ENCODE peak calls at places on chromosomes 3 and 15, in four cellular contexts. X is hepatocyte, A is caudate nucleus, T is cardiac muscle cell. N is an unnamed sample.

GRCh38 chr3:158108596-158108995 is 1.3 kb upstream of the RSRC1 start:
- DNase-seq in X (no peak), A (no peak), T (no peak), N (no peak)

GRCh38 chr3:196207159-196207832 is 3.9 kb downstream of the ZDHHC19 start:
- DNase-seq in X (no peak), A (no peak), T (no peak), N (no peak)

GRCh38 chr15:74961616-74962015 is 5.0 kb upstream of the RPP25 start:
- DNase-seq in X (no peak), A (no peak), T (no peak), N (no peak)

GRCh38 chr15:62612771-62613170 is 429.8 kb upstream of the TPM1 start:
- DNase-seq in X (no peak), A (no peak), T (no peak), N (no peak)

GRCh38 chr3:105821433-105821832 is 47.4 kb downstream of the CBLB start:
- DNase-seq in X (peak), A (no peak), T (no peak), N (no peak)

GRCh38 chr3:154421067-154421466 is 8.9 kb downstream of the GPR149 start:
- DNase-seq in X (peak), A (no peak), T (peak), N (peak)

GRCh38 chr3:9347086-9347485 is 15.8 kb upstream of the THUMPD3 start:
- DNase-seq in X (no peak), A (no peak), T (no peak), N (no peak)

GRCh38 chr15:68187559-68187958 is 17.6 kb downstream of the CALML4 start:
- DNase-seq in X (peak), A (peak), T (peak), N (no peak)

GRCh38 chr3:38085943-38086324 is 46.9 kb downstream of the DLEC1 start:
- DNase-seq in X (no peak), A (no peak), T (no peak), N (no peak)

GRCh38 chr3:129240436-129240835 is 9.0 kb upstream of the COPG1 start:
- DNase-seq in X (no peak), A (no peak), T (no peak), N (no peak)

GRCh38 chr15:41622901-41623300 is 37.3 kb upstream of the MGA start:
- DNase-seq in X (no peak), A (no peak), T (peak), N (no peak)
- H3K27ac ChIP-seq in X (no peak), A (no peak), T (no peak), N (no peak)

DNA sequence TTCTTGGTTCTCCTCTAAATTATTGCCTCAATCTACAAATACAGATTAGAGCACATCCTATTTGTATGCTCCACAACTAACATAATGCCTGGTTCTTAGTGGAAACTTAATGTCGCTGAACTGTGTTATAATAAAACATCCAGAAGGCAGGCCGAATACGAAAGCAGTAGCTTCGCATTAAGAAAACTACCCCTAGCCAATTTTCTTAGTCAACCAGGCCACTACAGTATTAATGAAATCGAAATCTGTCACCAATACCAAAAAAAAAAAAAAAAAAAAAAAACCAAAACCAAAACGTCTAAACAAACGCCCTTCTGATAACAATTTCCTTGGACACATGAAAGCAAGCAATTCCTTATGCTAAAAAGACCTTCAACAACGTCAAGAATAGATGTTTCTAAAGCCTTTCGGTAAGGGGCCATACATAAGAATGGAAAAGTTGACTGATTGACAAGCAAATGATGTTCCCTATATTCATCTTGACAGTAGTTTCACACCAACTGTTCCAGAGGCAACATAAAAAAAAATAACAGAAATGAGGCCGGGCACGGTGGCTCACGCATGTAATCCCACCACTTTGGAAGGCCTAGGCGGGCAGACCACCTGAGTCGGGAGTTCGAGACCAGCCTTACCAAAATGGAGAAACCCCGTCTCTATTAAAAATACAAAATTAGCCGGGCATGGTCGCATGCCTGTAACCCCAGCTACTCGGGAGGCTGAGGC is 1.3 kb downstream of the DENND6A start:
- DNase-seq in X (no peak), A (no peak), T (peak), N (peak)
- H3K27ac ChIP-seq in X (peak), A (peak), T (peak), N (peak)

DNA sequence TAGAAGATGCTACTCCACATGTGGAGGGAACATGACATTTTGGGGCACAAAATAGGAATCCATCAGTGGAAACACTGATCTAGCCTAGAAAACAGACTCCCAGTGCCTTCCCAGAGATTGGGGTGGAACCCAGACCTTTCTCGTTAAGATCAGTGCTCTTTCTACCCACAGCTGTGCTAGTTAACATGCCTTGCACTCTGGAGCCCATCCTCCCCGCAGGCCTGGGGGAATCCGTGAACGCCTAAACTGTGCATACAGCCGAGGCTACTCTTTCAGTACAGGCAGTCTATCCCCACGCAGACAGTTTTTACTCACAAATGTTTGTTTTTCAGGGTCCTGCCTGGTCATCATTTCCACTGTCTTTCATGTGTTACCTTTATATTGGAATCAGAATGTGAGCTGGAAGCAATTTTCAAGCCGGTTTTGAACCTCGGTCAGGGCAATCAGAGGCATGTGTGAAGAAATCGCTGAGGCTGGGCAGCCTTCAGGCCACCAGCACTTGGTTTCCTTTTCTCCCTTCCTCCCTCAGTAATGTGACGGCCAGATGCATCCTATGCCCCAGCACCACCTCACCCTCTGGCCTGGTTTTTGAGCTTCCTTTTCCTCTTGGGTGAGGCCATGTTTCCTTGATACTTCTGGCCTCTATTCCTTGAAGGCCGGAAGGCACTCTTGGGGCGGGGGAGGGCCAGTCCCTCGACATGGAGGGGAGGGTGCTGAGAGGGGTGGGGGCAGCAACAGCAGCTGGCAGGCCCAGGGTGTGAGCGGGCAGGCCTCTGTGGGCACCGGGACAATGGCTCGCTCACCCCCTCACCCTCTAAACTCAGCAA is 123.6 kb upstream of the GALNT15 start:
- DNase-seq in X (no peak), A (no peak), T (no peak), N (no peak)
- H3K27ac ChIP-seq in X (no peak), A (peak), T (no peak), N (no peak)

GRCh38 chr3:141530133-141530768 is 43.4 kb downstream of the RASA2 start:
- DNase-seq in X (no peak), A (no peak), T (peak), N (no peak)
- H3K27ac ChIP-seq in X (no peak), A (no peak), T (no peak), N (no peak)

DNA sequence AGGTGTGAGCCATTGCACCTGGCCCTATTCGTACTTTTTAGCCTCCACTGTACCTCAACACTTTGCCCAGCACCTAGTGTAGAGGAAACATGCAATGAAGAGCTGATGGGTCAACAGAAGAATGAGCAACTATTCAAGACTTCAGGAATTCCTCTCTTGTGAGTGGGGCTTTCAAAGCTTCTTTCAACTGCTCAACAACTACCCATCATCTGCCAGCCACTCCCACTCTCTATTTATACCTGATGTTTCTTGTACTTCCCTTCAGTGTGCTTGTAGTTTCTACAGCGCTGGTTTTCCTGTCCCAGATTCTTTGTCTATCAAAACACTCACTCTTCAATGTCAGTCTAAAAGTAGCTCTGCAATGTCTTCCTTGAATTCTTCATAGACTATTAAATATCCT is 168.3 kb upstream of the LPP start:
- DNase-seq in X (no peak), A (no peak), T (no peak), N (no peak)
- H3K27ac ChIP-seq in X (no peak), A (no peak), T (no peak), N (no peak)

GRCh38 chr15:48279608-48280007 is 51.6 kb upstream of the DUT start:
- DNase-seq in X (no peak), A (no peak), T (no peak), N (no peak)

GRCh38 chr15:48281674-48282073 is 49.6 kb upstream of the DUT start:
- DNase-seq in X (no peak), A (no peak), T (no peak), N (no peak)

GRCh38 chr15:48283361-48284157 is 47.7 kb upstream of the DUT start:
- DNase-seq in X (no peak), A (no peak), T (peak), N (no peak)

GRCh38 chr15:48285329-48286214 is 45.7 kb upstream of the DUT start:
- DNase-seq in X (peak), A (peak), T (peak), N (peak)

GRCh38 chr15:48282186-48282585 is 49.0 kb upstream of the DUT start:
- DNase-seq in X (no peak), A (no peak), T (peak), N (no peak)
- H3K27ac ChIP-seq in X (no peak), A (no peak), T (no peak), N (no peak)

GRCh38 chr3:65938676-65939075 is 100.0 kb downstream of the MAGI1 start:
- DNase-seq in X (no peak), A (no peak), T (no peak), N (no peak)

GRCh38 chr3:65936908-65937638 is 101.6 kb downstream of the MAGI1 start:
- DNase-seq in X (peak), A (no peak), T (no peak), N (no peak)

GRCh38 chr3:65939841-65940246 is 98.9 kb downstream of the MAGI1 start:
- DNase-seq in X (no peak), A (no peak), T (no peak), N (no peak)

GRCh38 chr3:65939184-65939583 is 99.5 kb downstream of the MAGI1 start:
- DNase-seq in X (no peak), A (no peak), T (no peak), N (no peak)

GRCh38 chr3:65938147-65938546 is 100.6 kb downstream of the MAGI1 start:
- DNase-seq in X (no peak), A (no peak), T (no peak), N (no peak)
- H3K27ac ChIP-seq in X (no peak), A (no peak), T (no peak), N (no peak)

N was measured in SJCRH30.